ENCODE peak calls at places on chromosomes 3 and 15, in eight cellular contexts. One of them, this sample, is unnamed. For H3K9me3, the result is how much of the 10 kb centered on the place peaks cover.

GRCh38 chr3:46883252-46884185 is 6.0 kb downstream of the PTH1R start:
- DNase-seq in adrenal gland: no peak
- DNase-seq in pancreas: no peak
- DNase-seq in mucosa of descending colon: no peak
- DNase-seq in GM23248: peak
- DNase-seq in body of pancreas: peak
- DNase-seq in endodermal cell: peak
- DNase-seq in endothelial cell of umbilical vein: no peak
- DNase-seq in this sample: no peak

GRCh38 chr3:97979610-97980009 is 7.4 kb upstream of the RIOX2 start:
- DNase-seq in adrenal gland: no peak
- DNase-seq in pancreas: no peak
- DNase-seq in mucosa of descending colon: no peak
- DNase-seq in GM23248: no peak
- DNase-seq in body of pancreas: no peak
- DNase-seq in endodermal cell: peak
- DNase-seq in endothelial cell of umbilical vein: no peak
- DNase-seq in this sample: no peak

GRCh38 chr3:145865329-145865904 is 295.6 kb downstream of the PLOD2 start:
- DNase-seq in adrenal gland: no peak
- DNase-seq in pancreas: no peak
- DNase-seq in mucosa of descending colon: no peak
- DNase-seq in GM23248: no peak
- DNase-seq in body of pancreas: no peak
- DNase-seq in endodermal cell: no peak
- DNase-seq in endothelial cell of umbilical vein: no peak
- DNase-seq in this sample: no peak

GRCh38 chr15:88987951-88988671 is 74.9 kb upstream of the MFGE8 start:
- DNase-seq in adrenal gland: no peak
- DNase-seq in pancreas: no peak
- DNase-seq in mucosa of descending colon: no peak
- DNase-seq in GM23248: peak
- DNase-seq in body of pancreas: no peak
- DNase-seq in endodermal cell: peak
- DNase-seq in endothelial cell of umbilical vein: no peak
- DNase-seq in this sample: no peak

GRCh38 chr15:57610130-57610529 is 18.4 kb downstream of the MYZAP start:
- DNase-seq in adrenal gland: peak
- DNase-seq in pancreas: peak
- DNase-seq in mucosa of descending colon: peak
- DNase-seq in GM23248: peak
- DNase-seq in body of pancreas: peak
- DNase-seq in endodermal cell: no peak
- DNase-seq in endothelial cell of umbilical vein: peak
- DNase-seq in this sample: no peak

GRCh38 chr3:115401298-115401697 is 222.0 kb upstream of the GAP43 start:
- DNase-seq in adrenal gland: peak
- DNase-seq in pancreas: no peak
- DNase-seq in mucosa of descending colon: no peak
- DNase-seq in GM23248: peak
- DNase-seq in body of pancreas: no peak
- DNase-seq in endodermal cell: no peak
- DNase-seq in endothelial cell of umbilical vein: peak
- DNase-seq in this sample: no peak

GRCh38 chr3:126197854-126198584 is 17.6 kb upstream of the ALDH1L1 start:
- DNase-seq in adrenal gland: peak
- DNase-seq in pancreas: peak
- DNase-seq in mucosa of descending colon: peak
- DNase-seq in GM23248: peak
- DNase-seq in body of pancreas: peak
- DNase-seq in endodermal cell: peak
- DNase-seq in endothelial cell of umbilical vein: peak
- DNase-seq in this sample: peak

GRCh38 chr3:151047636-151048035 is 37.8 kb upstream of the MED12L start:
- DNase-seq in adrenal gland: no peak
- DNase-seq in pancreas: no peak
- DNase-seq in mucosa of descending colon: no peak
- DNase-seq in GM23248: no peak
- DNase-seq in body of pancreas: no peak
- DNase-seq in endodermal cell: no peak
- DNase-seq in endothelial cell of umbilical vein: no peak
- DNase-seq in this sample: no peak

GRCh38 chr3:19959505-19959904 is 12.6 kb downstream of the RAB5A start:
- DNase-seq in adrenal gland: no peak
- DNase-seq in pancreas: no peak
- DNase-seq in mucosa of descending colon: no peak
- DNase-seq in GM23248: no peak
- DNase-seq in body of pancreas: no peak
- DNase-seq in endodermal cell: no peak
- DNase-seq in endothelial cell of umbilical vein: no peak
- DNase-seq in this sample: no peak

GRCh38 chr3:19960670-19961069 is 13.8 kb downstream of the RAB5A start:
- DNase-seq in adrenal gland: no peak
- DNase-seq in pancreas: no peak
- DNase-seq in mucosa of descending colon: no peak
- DNase-seq in GM23248: no peak
- DNase-seq in body of pancreas: no peak
- DNase-seq in endodermal cell: no peak
- DNase-seq in endothelial cell of umbilical vein: no peak
- DNase-seq in this sample: no peak

GRCh38 chr3:19950316-19950715 is 3.4 kb downstream of the RAB5A start:
- DNase-seq in adrenal gland: no peak
- DNase-seq in pancreas: no peak
- DNase-seq in mucosa of descending colon: no peak
- DNase-seq in GM23248: no peak
- DNase-seq in body of pancreas: no peak
- DNase-seq in endodermal cell: no peak
- DNase-seq in endothelial cell of umbilical vein: no peak
- DNase-seq in this sample: no peak

GRCh38 chr3:19954676-19955075 is 7.8 kb downstream of the RAB5A start:
- DNase-seq in adrenal gland: no peak
- DNase-seq in pancreas: no peak
- DNase-seq in mucosa of descending colon: no peak
- DNase-seq in GM23248: no peak
- DNase-seq in body of pancreas: no peak
- DNase-seq in endodermal cell: no peak
- DNase-seq in endothelial cell of umbilical vein: no peak
- DNase-seq in this sample: no peak
- H3K9me3 ChIP-seq in adrenal gland: under half
- H3K9me3 ChIP-seq in pancreas: under half
- H3K9me3 ChIP-seq in mucosa of descending colon: under half
- H3K9me3 ChIP-seq in GM23248: under half
- H3K9me3 ChIP-seq in body of pancreas: under half
- H3K9me3 ChIP-seq in endodermal cell: under half
- H3K9me3 ChIP-seq in endothelial cell of umbilical vein: under half
- H3K9me3 ChIP-seq in this sample: under half

DNA sequence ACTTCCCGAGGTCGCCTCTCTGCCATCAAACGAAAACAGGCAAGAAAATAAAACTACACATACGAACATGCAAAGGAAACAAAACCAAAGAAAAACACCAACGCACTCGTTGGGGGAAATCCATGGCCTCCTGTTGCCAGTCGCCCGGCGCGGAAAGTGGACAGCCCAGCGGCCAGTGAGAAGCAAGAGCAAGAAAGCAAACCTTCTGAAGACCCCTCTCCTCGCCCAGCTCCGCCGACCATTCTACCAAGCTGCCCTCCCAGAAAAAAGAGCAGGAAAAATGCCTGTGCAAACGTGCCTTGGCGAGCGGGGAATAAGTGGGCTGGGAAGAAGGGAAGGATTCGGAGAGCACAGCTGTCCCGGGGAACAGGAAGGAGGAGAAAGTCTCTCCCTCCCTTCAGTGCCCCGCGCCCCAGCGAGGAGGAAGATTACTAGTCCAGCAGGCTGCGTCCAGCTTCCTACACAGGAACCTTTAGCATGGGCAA is 802 bp upstream of the NECTIN3 start:
- DNase-seq in adrenal gland: no peak
- DNase-seq in pancreas: no peak
- DNase-seq in mucosa of descending colon: no peak
- DNase-seq in GM23248: peak
- DNase-seq in body of pancreas: no peak
- DNase-seq in endodermal cell: no peak
- DNase-seq in endothelial cell of umbilical vein: no peak
- DNase-seq in this sample: peak
- H3K4me3 ChIP-seq in adrenal gland: peak
- H3K4me3 ChIP-seq in pancreas: peak
- H3K4me3 ChIP-seq in mucosa of descending colon: peak
- H3K4me3 ChIP-seq in GM23248: peak
- H3K4me3 ChIP-seq in body of pancreas: peak
- H3K4me3 ChIP-seq in endodermal cell: peak
- H3K4me3 ChIP-seq in endothelial cell of umbilical vein: peak
- H3K4me3 ChIP-seq in this sample: peak

DNA sequence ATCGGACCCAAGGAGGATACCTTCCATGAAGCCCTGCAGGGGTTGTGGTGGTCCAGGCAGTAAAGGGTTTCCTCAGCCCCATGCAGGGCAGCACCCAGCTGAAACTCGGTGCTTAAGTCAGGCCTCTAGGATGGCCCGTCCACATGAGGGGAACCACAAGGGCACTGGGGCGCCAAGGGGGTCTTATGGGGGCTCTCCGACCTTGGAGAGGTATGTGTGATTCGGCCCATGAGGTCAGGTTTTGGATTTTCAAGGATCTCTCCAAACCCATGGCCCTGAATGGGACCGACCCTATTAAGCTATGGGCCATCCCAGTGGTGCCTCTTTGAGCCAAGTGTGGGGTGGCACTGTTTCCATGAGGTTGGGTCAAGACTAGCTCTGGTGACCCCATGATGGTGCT is 233.3 kb downstream of the SNRPN start:
- DNase-seq in adrenal gland: no peak
- DNase-seq in pancreas: no peak
- DNase-seq in mucosa of descending colon: no peak
- DNase-seq in GM23248: no peak
- DNase-seq in body of pancreas: no peak
- DNase-seq in endodermal cell: no peak
- DNase-seq in endothelial cell of umbilical vein: no peak
- DNase-seq in this sample: no peak
- H3K9me3 ChIP-seq in adrenal gland: under half
- H3K9me3 ChIP-seq in pancreas: under half
- H3K9me3 ChIP-seq in mucosa of descending colon: half or more
- H3K9me3 ChIP-seq in GM23248: under half
- H3K9me3 ChIP-seq in body of pancreas: under half
- H3K9me3 ChIP-seq in endodermal cell: under half
- H3K9me3 ChIP-seq in endothelial cell of umbilical vein: under half
- H3K9me3 ChIP-seq in this sample: under half

GRCh38 chr3:196217307-196218154 is 1.2 kb downstream of the SLC51A start:
- DNase-seq in adrenal gland: no peak
- DNase-seq in pancreas: no peak
- DNase-seq in mucosa of descending colon: no peak
- DNase-seq in GM23248: no peak
- DNase-seq in body of pancreas: no peak
- DNase-seq in endodermal cell: no peak
- DNase-seq in endothelial cell of umbilical vein: no peak
- DNase-seq in this sample: no peak
- H3K4me3 ChIP-seq in adrenal gland: no peak
- H3K4me3 ChIP-seq in pancreas: no peak
- H3K4me3 ChIP-seq in mucosa of descending colon: no peak
- H3K4me3 ChIP-seq in GM23248: no peak
- H3K4me3 ChIP-seq in body of pancreas: no peak
- H3K4me3 ChIP-seq in endodermal cell: no peak
- H3K4me3 ChIP-seq in endothelial cell of umbilical vein: no peak
- H3K4me3 ChIP-seq in this sample: no peak

DNA sequence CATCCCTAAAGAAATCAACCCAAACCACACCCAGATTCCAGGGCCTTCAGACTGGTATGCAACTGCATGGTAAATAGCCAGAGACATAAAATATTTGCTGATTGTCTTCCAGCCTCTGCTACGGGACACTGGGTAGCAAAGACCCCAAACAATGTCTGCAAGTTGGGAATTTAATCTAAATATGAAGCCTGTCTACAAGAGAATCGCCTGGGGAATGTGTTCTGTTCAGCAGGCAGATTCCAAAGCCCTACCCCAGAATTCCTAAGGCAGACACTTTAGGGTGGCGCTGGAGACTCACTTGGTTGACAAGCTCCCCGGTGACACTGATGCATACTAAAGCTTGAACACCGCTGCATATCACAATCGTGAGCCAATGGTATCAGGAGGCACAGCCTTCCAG is 684.2 kb downstream of the NTRK3 start:
- DNase-seq in adrenal gland: no peak
- DNase-seq in pancreas: no peak
- DNase-seq in mucosa of descending colon: no peak
- DNase-seq in GM23248: no peak
- DNase-seq in body of pancreas: no peak
- DNase-seq in endodermal cell: no peak
- DNase-seq in endothelial cell of umbilical vein: no peak
- DNase-seq in this sample: no peak
- H3K9me3 ChIP-seq in adrenal gland: under half
- H3K9me3 ChIP-seq in pancreas: under half
- H3K9me3 ChIP-seq in mucosa of descending colon: under half
- H3K9me3 ChIP-seq in GM23248: under half
- H3K9me3 ChIP-seq in body of pancreas: under half
- H3K9me3 ChIP-seq in endodermal cell: under half
- H3K9me3 ChIP-seq in endothelial cell of umbilical vein: under half
- H3K9me3 ChIP-seq in this sample: under half

DNA sequence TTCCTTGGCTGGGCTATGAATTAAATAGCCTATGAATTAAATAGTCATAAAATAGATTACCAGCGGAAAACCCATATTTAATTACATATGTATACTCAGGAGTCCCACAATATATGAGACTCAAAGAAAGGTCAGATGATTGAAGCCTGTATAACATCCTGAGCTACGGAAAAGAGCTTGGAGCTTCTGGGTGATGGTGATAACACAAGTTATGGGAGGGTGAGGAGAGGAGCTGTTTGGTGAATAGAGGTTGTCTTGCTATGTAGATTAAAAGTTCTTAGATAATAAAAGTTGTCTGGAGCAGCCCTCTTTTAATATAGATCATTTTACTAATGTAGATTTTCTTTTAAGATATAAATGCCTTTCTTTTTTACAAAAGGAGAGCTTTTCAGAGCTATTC is 1.8 kb downstream of the PML start:
- DNase-seq in adrenal gland: no peak
- DNase-seq in pancreas: no peak
- DNase-seq in mucosa of descending colon: no peak
- DNase-seq in GM23248: peak
- DNase-seq in body of pancreas: no peak
- DNase-seq in endodermal cell: no peak
- DNase-seq in endothelial cell of umbilical vein: no peak
- DNase-seq in this sample: no peak
- H3K4me3 ChIP-seq in adrenal gland: no peak
- H3K4me3 ChIP-seq in pancreas: no peak
- H3K4me3 ChIP-seq in mucosa of descending colon: no peak
- H3K4me3 ChIP-seq in GM23248: peak
- H3K4me3 ChIP-seq in body of pancreas: no peak
- H3K4me3 ChIP-seq in endodermal cell: no peak
- H3K4me3 ChIP-seq in endothelial cell of umbilical vein: peak
- H3K4me3 ChIP-seq in this sample: peak

GRCh38 chr3:7800006-7800780 is 701.4 kb upstream of the LMCD1 start:
- DNase-seq in adrenal gland: no peak
- DNase-seq in pancreas: no peak
- DNase-seq in mucosa of descending colon: no peak
- DNase-seq in GM23248: no peak
- DNase-seq in body of pancreas: no peak
- DNase-seq in endodermal cell: no peak
- DNase-seq in endothelial cell of umbilical vein: peak
- DNase-seq in this sample: no peak
- H3K9me3 ChIP-seq in adrenal gland: under half
- H3K9me3 ChIP-seq in pancreas: under half
- H3K9me3 ChIP-seq in mucosa of descending colon: under half
- H3K9me3 ChIP-seq in GM23248: under half
- H3K9me3 ChIP-seq in body of pancreas: under half
- H3K9me3 ChIP-seq in endodermal cell: under half
- H3K9me3 ChIP-seq in endothelial cell of umbilical vein: under half
- H3K9me3 ChIP-seq in this sample: under half

GRCh38 chr3:12993022-12993622 is 80.1 kb downstream of the IQSEC1 start:
- DNase-seq in adrenal gland: peak
- DNase-seq in pancreas: peak
- DNase-seq in mucosa of descending colon: no peak
- DNase-seq in GM23248: peak
- DNase-seq in body of pancreas: peak
- DNase-seq in endodermal cell: peak
- DNase-seq in endothelial cell of umbilical vein: no peak
- DNase-seq in this sample: no peak
- H3K4me3 ChIP-seq in adrenal gland: no peak
- H3K4me3 ChIP-seq in pancreas: peak
- H3K4me3 ChIP-seq in mucosa of descending colon: no peak
- H3K4me3 ChIP-seq in GM23248: peak
- H3K4me3 ChIP-seq in body of pancreas: peak
- H3K4me3 ChIP-seq in endodermal cell: peak
- H3K4me3 ChIP-seq in endothelial cell of umbilical vein: no peak
- H3K4me3 ChIP-seq in this sample: peak